ENCODE peak calls at places on chromosomes 7 and 10, in nine cellular contexts. K is GM10248, U is AG08395, M is stromal cell of bone marrow, W is prostate gland, O is neural progenitor cell, D is pancreas, Z is body of pancreas, X is HEK293T. G is an unnamed sample.

GRCh38 chr10:35995515-35995914 is 353.4 kb upstream of the FZD8 start:
- DNase-seq in U (no peak), K (no peak), X (no peak), O (peak), D (no peak), W (no peak), M (no peak), Z (no peak), G (no peak)

GRCh38 chr10:128161031-128161430 is 34.8 kb upstream of the MKI67 start:
- DNase-seq in O (no peak), K (no peak), X (no peak), D (no peak), M (no peak), U (no peak), W (no peak), Z (no peak), G (no peak)

GRCh38 chr10:124562425-124563060 is 100.9 kb downstream of the LHPP start:
- DNase-seq in U (no peak), D (no peak), X (no peak), W (no peak), O (no peak), M (no peak), K (no peak), Z (no peak), G (no peak)

GRCh38 chr10:87660484-87661133 is 931 bp downstream of the PAPSS2 start:
- DNase-seq in D (no peak), K (no peak), O (no peak), M (peak), Z (peak), X (peak), U (peak), W (no peak), G (no peak)

GRCh38 chr10:133359554-133359971 is 1.7 kb upstream of the FUOM start:
- DNase-seq in W (peak), D (peak), U (no peak), O (no peak), K (no peak), Z (peak), M (no peak), X (no peak), G (no peak)

GRCh38 chr10:82071231-82071630 is 196.2 kb downstream of the NRG3 start:
- DNase-seq in O (no peak), U (no peak), Z (no peak), K (no peak), W (no peak), M (no peak), D (no peak), X (no peak), G (no peak)

GRCh38 chr10:112295853-112296830 is 12.9 kb downstream of the TECTB start:
- DNase-seq in K (no peak), O (no peak), Z (no peak), D (no peak), W (no peak), U (peak), X (no peak), M (no peak), G (no peak)

GRCh38 chr7:158646766-158647474 is 57.7 kb downstream of the NCAPG2 start:
- DNase-seq in K (no peak), X (peak), Z (peak), D (no peak), W (no peak), M (no peak), O (peak), U (no peak), G (no peak)

GRCh38 chr7:128178611-128179010 is 62.5 kb upstream of the LEP start:
- DNase-seq in X (no peak), M (no peak), K (no peak), Z (no peak), D (no peak), O (no peak), U (no peak), W (no peak), G (no peak)

GRCh38 chr7:133676805-133677370 is 424.0 kb downstream of the EXOC4 start:
- DNase-seq in D (no peak), O (no peak), X (no peak), M (no peak), W (no peak), U (no peak), Z (no peak), K (no peak), G (no peak)

GRCh38 chr10:17795088-17795487 is 14.1 kb upstream of the MRC1 start:
- DNase-seq in W (no peak), Z (no peak), M (no peak), U (no peak), X (no peak), D (no peak), O (no peak), K (no peak), G (no peak)

GRCh38 chr10:81068446-81068845 is 530.7 kb downstream of the SH2D4B start:
- DNase-seq in K (no peak), Z (no peak), X (no peak), U (no peak), M (no peak), O (no peak), D (no peak), W (no peak), G (no peak)

GRCh38 chr7:56474271-56474670 is 358.1 kb upstream of the NUPR2 start:
- DNase-seq in O (no peak), M (no peak), U (no peak), W (no peak), Z (no peak), D (no peak), X (no peak), K (no peak), G (no peak)

GRCh38 chr10:116947838-116948529 is 57.0 kb downstream of the SHTN1 start:
- DNase-seq in X (no peak), M (no peak), K (no peak), O (no peak), U (peak), W (no peak), D (no peak), Z (no peak), G (peak)

GRCh38 chr7:77738871-77739270 is 42.6 kb downstream of the RSBN1L start:
- DNase-seq in W (no peak), M (no peak), X (no peak), Z (no peak), U (peak), O (no peak), D (no peak), K (no peak), G (no peak)

GRCh38 chr10:60532691-60533468 is 143.2 kb upstream of the ANK3 start:
- DNase-seq in D (no peak), W (no peak), X (no peak), U (no peak), M (no peak), K (no peak), Z (no peak), O (no peak), G (no peak)

GRCh38 chr10:100033766-100034418 is 24.1 kb upstream of the DNMBP start:
- DNase-seq in W (no peak), M (no peak), X (no peak), Z (no peak), O (no peak), D (no peak), K (no peak), U (no peak), G (no peak)

GRCh38 chr10:102452672-102453340 is 1.5 kb upstream of the C10orf95 start:
- DNase-seq in Z (no peak), W (no peak), K (no peak), D (no peak), M (peak), U (peak), O (no peak), X (no peak), G (no peak)

GRCh38 chr7:99557940-99558305 is 519 bp upstream of the ZNF655 start:
- DNase-seq in D (no peak), W (peak), K (no peak), X (no peak), O (no peak), Z (no peak), M (no peak), U (peak), G (no peak)

GRCh38 chr7:149779502-149779805 is 6.1 kb upstream of the ZNF467 start:
- DNase-seq in D (peak), W (no peak), M (no peak), U (no peak), Z (no peak), K (no peak), X (no peak), O (no peak), G (no peak)

GRCh38 chr7:52143219-52143618 is 826.6 kb upstream of the COBL start:
- DNase-seq in X (no peak), M (no peak), U (no peak), W (no peak), Z (no peak), K (no peak), O (peak), D (no peak), G (no peak)

G was measured in neuronal stem cell.